ENCODE peak calls at places on chromosome 6, in five cellular contexts. One of them, this sample, is unnamed.

GRCh38 chr6:28425942-28426541 is 17.2 kb downstream of the ZSCAN23 start:
- ATAC-seq in A549: no peak
- ATAC-seq in GM12878: peak; percentile 82
- ATAC-seq in upper lobe of left lung: no peak
- ATAC-seq in HepG2: no peak
- ATAC-seq in this sample: no peak

GRCh38 chr6:41011673-41012072 is 27.3 kb downstream of the UNC5CL start:
- ATAC-seq in A549: no peak
- ATAC-seq in GM12878: no peak
- ATAC-seq in upper lobe of left lung: no peak
- ATAC-seq in HepG2: peak; percentile 71
- ATAC-seq in this sample: no peak

GRCh38 chr6:44606506-44606905 is 219.0 kb downstream of the CDC5L start:
- ATAC-seq in A549: no peak
- ATAC-seq in GM12878: no peak
- ATAC-seq in upper lobe of left lung: no peak
- ATAC-seq in HepG2: no peak
- ATAC-seq in this sample: no peak

GRCh38 chr6:23183846-23184245 is 614.5 kb downstream of the HDGFL1 start:
- ATAC-seq in A549: no peak
- ATAC-seq in GM12878: no peak
- ATAC-seq in upper lobe of left lung: no peak
- ATAC-seq in HepG2: no peak
- ATAC-seq in this sample: no peak

GRCh38 chr6:168666751-168667427 is 225.9 kb downstream of the SMOC2 start:
- ATAC-seq in A549: no peak
- ATAC-seq in GM12878: no peak
- ATAC-seq in upper lobe of left lung: no peak
- ATAC-seq in HepG2: no peak
- ATAC-seq in this sample: no peak

GRCh38 chr6:42796171-42796570 is 14.3 kb downstream of the BICRAL start:
- ATAC-seq in A549: no peak
- ATAC-seq in GM12878: no peak
- ATAC-seq in upper lobe of left lung: no peak
- ATAC-seq in HepG2: no peak
- ATAC-seq in this sample: no peak

GRCh38 chr6:119727504-119728219 is 378.1 kb upstream of the MAN1A1 start:
- ATAC-seq in A549: no peak
- ATAC-seq in GM12878: peak; percentile 41
- ATAC-seq in upper lobe of left lung: no peak
- ATAC-seq in HepG2: peak; percentile 96
- ATAC-seq in this sample: no peak

GRCh38 chr6:54706844-54707243 is 139.7 kb upstream of the FAM83B start:
- ATAC-seq in A549: no peak
- ATAC-seq in GM12878: no peak
- ATAC-seq in upper lobe of left lung: no peak
- ATAC-seq in HepG2: no peak
- ATAC-seq in this sample: no peak

GRCh38 chr6:122423734-122424133 is 24.3 kb downstream of the HSF2 start:
- ATAC-seq in A549: no peak
- ATAC-seq in GM12878: no peak
- ATAC-seq in upper lobe of left lung: no peak
- ATAC-seq in HepG2: no peak
- ATAC-seq in this sample: no peak

GRCh38 chr6:112027942-112028674 is 25.8 kb upstream of the CCN6 start:
- ATAC-seq in A549: no peak
- ATAC-seq in GM12878: peak; percentile 83
- ATAC-seq in upper lobe of left lung: no peak
- ATAC-seq in HepG2: no peak
- ATAC-seq in this sample: no peak

GRCh38 chr6:44039191-44039719 is 88.0 kb downstream of the MRPL14 start:
- ATAC-seq in A549: no peak
- ATAC-seq in GM12878: no peak
- ATAC-seq in upper lobe of left lung: peak; percentile 4
- ATAC-seq in HepG2: no peak
- ATAC-seq in this sample: no peak

GRCh38 chr6:113560376-113560775 is 296.8 kb upstream of the MARCKS start:
- ATAC-seq in A549: no peak
- ATAC-seq in GM12878: no peak
- ATAC-seq in upper lobe of left lung: no peak
- ATAC-seq in HepG2: no peak
- ATAC-seq in this sample: no peak

GRCh38 chr6:113562248-113562647 is 294.9 kb upstream of the MARCKS start:
- ATAC-seq in A549: no peak
- ATAC-seq in GM12878: peak; percentile 63
- ATAC-seq in upper lobe of left lung: no peak
- ATAC-seq in HepG2: no peak
- ATAC-seq in this sample: no peak

GRCh38 chr6:113565306-113565705 is 291.8 kb upstream of the MARCKS start:
- ATAC-seq in A549: no peak
- ATAC-seq in GM12878: no peak
- ATAC-seq in upper lobe of left lung: no peak
- ATAC-seq in HepG2: no peak
- ATAC-seq in this sample: peak; percentile 4

GRCh38 chr6:113560908-113561307 is 296.2 kb upstream of the MARCKS start:
- ATAC-seq in A549: peak; percentile 46
- ATAC-seq in GM12878: peak; percentile 34
- ATAC-seq in upper lobe of left lung: no peak
- ATAC-seq in HepG2: no peak
- ATAC-seq in this sample: no peak

GRCh38 chr6:113564401-113565161 is 292.6 kb upstream of the MARCKS start:
- ATAC-seq in A549: no peak
- ATAC-seq in GM12878: peak; percentile 79
- ATAC-seq in upper lobe of left lung: peak; percentile 90
- ATAC-seq in HepG2: peak; percentile 99
- ATAC-seq in this sample: peak; percentile 92
- TF ChIP-seq CTCF in A549: no peak
- TF ChIP-seq CTCF in GM12878: no peak
- TF ChIP-seq CTCF in upper lobe of left lung: no peak
- TF ChIP-seq CTCF in HepG2: no peak
- TF ChIP-seq CTCF in this sample: peak; percentile 32

GRCh38 chr6:26026833-26027490 is 60.3 kb upstream of the HFE start:
- ATAC-seq in A549: peak; percentile 51
- ATAC-seq in GM12878: peak; percentile 62
- ATAC-seq in upper lobe of left lung: peak; percentile 91
- ATAC-seq in HepG2: peak; percentile 42
- ATAC-seq in this sample: peak; percentile 73
- TF ChIP-seq EP300 in A549: peak; percentile 64
- TF ChIP-seq EP300 in GM12878: peak; percentile 50
- TF ChIP-seq EP300 in upper lobe of left lung: peak; percentile 98
- TF ChIP-seq EP300 in HepG2: peak; percentile 90
- TF ChIP-seq EP300 in this sample: no peak

GRCh38 chr6:37620519-37620918 is 77.2 kb downstream of the MDGA1 start:
- ATAC-seq in A549: no peak
- ATAC-seq in GM12878: no peak
- ATAC-seq in upper lobe of left lung: no peak
- ATAC-seq in HepG2: peak; percentile 69
- ATAC-seq in this sample: no peak
- TF ChIP-seq CTCF in A549: no peak
- TF ChIP-seq CTCF in GM12878: no peak
- TF ChIP-seq CTCF in upper lobe of left lung: no peak
- TF ChIP-seq CTCF in HepG2: peak; percentile 41
- TF ChIP-seq CTCF in this sample: no peak

DNA sequence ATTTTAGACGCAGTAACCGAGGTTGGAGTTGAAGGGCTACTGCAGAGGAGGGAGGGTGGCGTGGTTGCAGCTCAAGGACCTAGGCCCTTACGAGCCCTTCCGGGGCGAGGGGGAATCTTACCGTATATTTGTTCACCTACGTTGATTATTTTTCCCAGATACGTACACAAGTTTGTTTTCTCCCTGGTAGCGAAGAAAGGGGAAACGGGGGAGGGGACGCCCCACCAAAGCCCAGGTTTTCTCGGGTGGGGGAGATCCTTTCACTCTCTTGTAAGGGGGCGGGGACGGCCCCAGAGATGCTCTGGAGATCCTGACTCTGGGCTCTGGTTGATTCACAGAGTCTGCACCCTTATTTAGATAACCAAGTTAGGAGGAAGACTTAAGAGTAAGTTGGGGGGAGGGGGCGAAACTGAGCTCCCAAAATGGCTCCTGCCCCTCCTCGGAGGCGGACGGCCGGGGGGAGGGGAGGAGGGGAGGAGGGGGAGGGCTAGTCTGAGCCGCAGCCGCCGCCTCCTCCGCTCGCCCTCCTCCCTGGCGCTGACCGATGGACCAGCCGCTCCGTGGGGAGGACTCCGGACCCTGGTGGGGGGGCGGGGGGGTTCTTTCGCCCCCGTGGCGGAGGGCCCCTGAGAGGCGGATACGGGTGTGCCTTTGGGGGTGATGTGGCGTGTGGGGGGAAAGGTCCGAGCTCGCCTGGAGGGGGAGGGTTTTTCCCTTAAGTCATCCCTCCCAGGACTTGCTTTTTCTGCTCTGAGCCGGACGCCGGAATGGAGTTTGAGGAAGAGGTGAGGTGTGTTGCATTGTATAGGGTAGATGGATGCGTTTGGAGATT is 2.2 kb downstream of the BRD2 start:
- ATAC-seq in A549: peak; percentile 18
- ATAC-seq in GM12878: peak; percentile 32
- ATAC-seq in upper lobe of left lung: peak; percentile 76
- ATAC-seq in HepG2: peak; percentile 4
- ATAC-seq in this sample: peak; percentile 21
- TF ChIP-seq EP300 in A549: no peak
- TF ChIP-seq EP300 in GM12878: peak; percentile 2
- TF ChIP-seq EP300 in upper lobe of left lung: peak; percentile 7
- TF ChIP-seq EP300 in HepG2: peak; percentile 50
- TF ChIP-seq EP300 in this sample: no peak

GRCh38 chr6:14192186-14192788 is 74.7 kb downstream of the CD83 start:
- ATAC-seq in A549: no peak
- ATAC-seq in GM12878: no peak
- ATAC-seq in upper lobe of left lung: no peak
- ATAC-seq in HepG2: no peak
- ATAC-seq in this sample: no peak
- TF ChIP-seq CTCF in A549: no peak
- TF ChIP-seq CTCF in GM12878: no peak
- TF ChIP-seq CTCF in upper lobe of left lung: no peak
- TF ChIP-seq CTCF in HepG2: no peak
- TF ChIP-seq CTCF in this sample: no peak

GRCh38 chr6:6678811-6679210 is 90.3 kb downstream of the LY86 start:
- ATAC-seq in A549: no peak
- ATAC-seq in GM12878: no peak
- ATAC-seq in upper lobe of left lung: no peak
- ATAC-seq in HepG2: peak; percentile 73
- ATAC-seq in this sample: no peak

GRCh38 chr6:6679633-6680032 is 91.1 kb downstream of the LY86 start:
- ATAC-seq in A549: no peak
- ATAC-seq in GM12878: no peak
- ATAC-seq in upper lobe of left lung: no peak
- ATAC-seq in HepG2: no peak
- ATAC-seq in this sample: no peak

GRCh38 chr6:6676910-6677441 is 88.5 kb downstream of the LY86 start:
- ATAC-seq in A549: peak; percentile 86
- ATAC-seq in GM12878: peak; percentile 94
- ATAC-seq in upper lobe of left lung: peak; percentile 90
- ATAC-seq in HepG2: peak; percentile 69
- ATAC-seq in this sample: peak; percentile 73

GRCh38 chr6:6680524-6680923 is 92.0 kb downstream of the LY86 start:
- ATAC-seq in A549: no peak
- ATAC-seq in GM12878: no peak
- ATAC-seq in upper lobe of left lung: no peak
- ATAC-seq in HepG2: no peak
- ATAC-seq in this sample: no peak

GRCh38 chr6:6678185-6678671 is 89.7 kb downstream of the LY86 start:
- ATAC-seq in A549: peak; percentile 88
- ATAC-seq in GM12878: no peak
- ATAC-seq in upper lobe of left lung: peak; percentile 55
- ATAC-seq in HepG2: peak; percentile 64
- ATAC-seq in this sample: peak; percentile 26
- TF ChIP-seq EP300 in A549: no peak
- TF ChIP-seq EP300 in GM12878: no peak
- TF ChIP-seq EP300 in upper lobe of left lung: no peak
- TF ChIP-seq EP300 in HepG2: no peak
- TF ChIP-seq EP300 in this sample: no peak

This sample was measured in gastroesophageal sphincter.